ENCODE peak calls at places on chromosomes 3 and 15, in eight cellular contexts. W is transverse colon, B is cardiac fibroblast, X is hepatocyte, J is mammary epithelial cell, Z is IMR-90, V is foreskin fibroblast, H is kidney epithelial cell. U is an unnamed sample.

GRCh38 chr3:62665627-62666433 is 209.4 kb downstream of the CADPS start:
- DNase-seq in W (peak), B (peak), X (peak), J (peak), Z (peak), V (peak), H (peak), U (no peak)

GRCh38 chr3:141845407-141846049 is 30.9 kb upstream of the ATP1B3 start:
- DNase-seq in W (peak), B (no peak), X (peak), J (no peak), Z (no peak), V (no peak), H (no peak), U (no peak)

GRCh38 chr3:64295594-64295993 is 70.3 kb upstream of the PRICKLE2 start:
- DNase-seq in W (peak), B (peak), X (no peak), J (peak), Z (peak), V (peak), H (peak), U (no peak)

GRCh38 chr3:65402597-65402996 is 636.1 kb downstream of the MAGI1 start:
- DNase-seq in W (peak), B (peak), X (no peak), J (peak), Z (peak), V (peak), H (peak), U (peak)

GRCh38 chr3:140343709-140344417 is 334.0 kb upstream of the TRIM42 start:
- DNase-seq in W (no peak), B (no peak), X (no peak), J (no peak), Z (no peak), V (no peak), H (no peak), U (no peak)

GRCh38 chr15:80749589-80749988 is 29.6 kb upstream of the CEMIP start:
- DNase-seq in W (no peak), B (no peak), X (no peak), J (peak), Z (peak), V (no peak), H (no peak), U (no peak)

GRCh38 chr3:145911016-145911415 is 250.0 kb downstream of the PLOD2 start:
- DNase-seq in W (no peak), B (no peak), X (no peak), J (no peak), Z (no peak), V (peak), H (no peak), U (no peak)

GRCh38 chr3:105448338-105448982 is 81.8 kb downstream of the ALCAM start:
- DNase-seq in W (no peak), B (peak), X (peak), J (no peak), Z (peak), V (no peak), H (no peak), U (no peak)

GRCh38 chr3:99366663-99367429 is 271.5 kb upstream of the COL8A1 start:
- DNase-seq in W (no peak), B (no peak), X (no peak), J (no peak), Z (no peak), V (no peak), H (no peak), U (no peak)

GRCh38 chr3:125186261-125186770 is 26.2 kb downstream of the SLC12A8 start:
- DNase-seq in W (no peak), B (peak), X (peak), J (no peak), Z (peak), V (peak), H (no peak), U (no peak)

GRCh38 chr3:164365242-164365641 is 713.1 kb downstream of the SI start:
- DNase-seq in W (no peak), B (no peak), X (no peak), J (no peak), Z (no peak), V (no peak), H (no peak), U (no peak)

DNA sequence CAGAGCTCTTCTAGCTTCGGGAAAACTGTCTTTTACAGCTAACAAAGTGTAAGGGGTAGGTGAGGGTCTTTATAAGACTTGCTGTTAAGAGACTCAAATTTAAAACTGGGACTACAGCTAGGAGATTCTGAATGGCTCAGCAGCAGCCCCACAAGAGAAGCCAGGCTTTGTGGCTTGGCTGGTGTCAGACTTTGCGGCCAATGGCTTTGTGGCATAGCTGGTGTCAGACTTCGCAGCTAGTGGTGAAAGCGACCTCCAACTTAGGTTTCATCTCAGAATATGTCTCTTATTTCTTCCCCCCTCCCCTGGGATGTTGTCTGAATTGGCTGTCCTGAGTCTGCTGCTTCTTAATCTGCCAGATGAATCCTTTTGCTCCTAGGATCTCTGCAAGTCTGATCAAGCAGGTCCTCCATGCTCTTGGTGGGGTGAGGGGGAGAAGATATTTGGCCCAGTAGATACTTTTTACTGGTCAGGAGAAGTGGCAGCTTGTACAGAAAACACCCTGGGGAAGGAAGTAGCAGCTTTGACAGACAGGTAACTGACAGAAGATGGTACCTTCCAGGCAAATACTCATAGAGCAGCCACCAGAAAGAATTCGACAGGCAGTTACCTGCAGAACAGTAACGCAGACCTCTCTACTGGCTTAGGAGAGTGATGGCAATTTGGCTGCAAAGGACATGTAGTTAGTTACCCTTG is 8.4 kb downstream of the BOC start:
- DNase-seq in W (no peak), B (no peak), X (no peak), J (no peak), Z (no peak), V (no peak), H (no peak), U (no peak)
- H3K4me3 ChIP-seq in W (no peak), B (no peak), X (no peak), J (no peak), Z (no peak), V (no peak), H (no peak), U (no peak)

GRCh38 chr3:54853573-54854404 is 74.1 kb downstream of the LRTM1 start:
- DNase-seq in W (peak), B (peak), X (peak), J (no peak), Z (peak), V (peak), H (no peak), U (no peak)
- TF ChIP-seq CTCF in W (peak), B (peak), X (peak), J (peak), Z (peak), V (peak), H (peak), U (peak)

DNA sequence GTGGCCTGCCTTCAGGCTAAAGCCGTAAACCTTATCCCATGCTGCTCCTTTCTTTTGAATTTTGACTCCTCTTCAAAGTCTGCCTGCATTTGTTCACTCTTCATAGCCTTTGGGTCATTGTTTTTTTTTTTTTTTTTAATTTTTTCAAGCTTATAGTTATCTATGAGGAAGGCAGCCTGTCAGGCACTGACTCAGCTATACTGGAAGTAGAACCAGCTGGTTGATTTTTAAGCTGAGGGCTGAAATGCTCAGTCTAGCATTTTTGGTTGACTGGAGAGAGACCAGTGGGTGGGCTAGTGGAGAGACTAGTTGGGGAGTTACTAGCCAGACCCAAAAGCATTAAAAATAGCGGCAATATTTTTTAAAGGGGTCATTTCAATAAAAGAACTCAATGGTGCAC is 44.1 kb downstream of the C3orf20 start:
- DNase-seq in W (no peak), B (peak), X (no peak), J (no peak), Z (no peak), V (no peak), H (no peak), U (no peak)
- H3K4me3 ChIP-seq in W (no peak), B (no peak), X (no peak), J (no peak), Z (no peak), V (no peak), H (no peak), U (no peak)

GRCh38 chr15:69380726-69381105 is 33.4 kb upstream of the KIF23 start:
- DNase-seq in W (no peak), B (no peak), X (no peak), J (no peak), Z (no peak), V (no peak), H (no peak), U (no peak)
- TF ChIP-seq CTCF in W (no peak), B (no peak), X (no peak), J (no peak), Z (no peak), V (no peak), H (no peak), U (no peak)

GRCh38 chr3:23915537-23916108 is 1.2 kb downstream of the NKIRAS1 start:
- DNase-seq in W (no peak), B (peak), X (peak), J (no peak), Z (peak), V (peak), H (no peak), U (no peak)
- H3K4me3 ChIP-seq in W (no peak), B (peak), X (peak), J (peak), Z (peak), V (peak), H (peak), U (peak)

DNA sequence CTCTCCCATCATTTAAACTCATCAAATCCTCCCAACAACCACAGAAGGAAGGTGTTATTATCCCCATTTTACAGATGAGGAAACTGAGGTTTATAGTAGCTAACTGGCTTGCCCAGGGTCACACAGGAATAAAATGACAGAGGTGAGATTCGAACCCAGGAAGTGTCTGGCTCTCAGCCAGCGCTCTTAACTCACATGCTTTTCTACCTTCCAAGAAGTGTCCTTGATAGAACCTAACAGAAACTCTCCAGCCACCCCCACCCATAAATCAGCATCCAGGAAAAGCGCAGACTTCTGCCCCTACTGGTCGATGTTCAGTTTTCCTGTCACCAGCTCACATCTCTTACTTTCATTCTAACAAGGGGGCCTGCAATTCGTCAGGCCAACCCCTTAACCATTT is 51.7 kb downstream of the SPATA12 start:
- DNase-seq in W (no peak), B (no peak), X (no peak), J (no peak), Z (no peak), V (no peak), H (no peak), U (no peak)
- TF ChIP-seq CTCF in W (no peak), B (peak), X (no peak), J (peak), Z (no peak), V (peak), H (peak), U (peak)